ENCODE peak calls at places on chromosomes 16 and 17, in four cellular contexts. H is GM12878, N is K562, Z is HepG2. D is an unnamed sample.

GRCh38 chr17:752620-753219 is 656 bp upstream of the GEMIN4 start:
- DNase-seq in N (no peak), H (no peak), Z (no peak), D (peak; percentile 48)

GRCh38 chr17:79784353-79785016 is 6.5 kb downstream of the CBX2 start:
- DNase-seq in H (no peak), Z (no peak), N (no peak), D (no peak)

GRCh38 chr17:51200295-51200694 is 34.1 kb downstream of the NME2 start:
- DNase-seq in H (no peak), Z (no peak), N (no peak), D (no peak)

GRCh38 chr16:48123104-48123788 is 32.5 kb downstream of the ABCC12 start:
- DNase-seq in N (peak; percentile 55), Z (peak; percentile 32), H (no peak), D (peak; percentile 94)

GRCh38 chr17:742147-742793 is 9.8 kb downstream of the GEMIN4 start:
- DNase-seq in H (no peak), Z (no peak), N (no peak), D (no peak)

GRCh38 chr17:43714338-43715149 is 44.0 kb downstream of the SOST start:
- DNase-seq in H (no peak), Z (no peak), N (no peak), D (no peak)

GRCh38 chr17:40168262-40168832 is 8.9 kb upstream of the RAPGEFL1 start:
- DNase-seq in Z (peak; percentile 77), H (peak; percentile 15), N (peak; percentile 44), D (peak; percentile 77)

GRCh38 chr17:77203436-77203835 is 62.7 kb downstream of the SEC14L1 start:
- DNase-seq in N (no peak), H (no peak), Z (no peak), D (no peak)

GRCh38 chr17:75634376-75634740 is 1.1 kb downstream of the SMIM5 start:
- DNase-seq in Z (no peak), H (no peak), N (no peak), D (no peak)

GRCh38 chr16:58638148-58639036 is 8.8 kb upstream of the CNOT1 start:
- DNase-seq in Z (peak; percentile 79), H (no peak), N (no peak), D (peak; percentile 74)

GRCh38 chr17:39576187-39576586 is 31.5 kb downstream of the NEUROD2 start:
- DNase-seq in H (no peak), Z (peak; percentile 35), N (no peak), D (peak; percentile 41)

GRCh38 chr16:375927-376816 is 5.6 kb downstream of the PGAP6 start:
- DNase-seq in N (no peak), H (no peak), Z (no peak), D (no peak)

GRCh38 chr16:25066747-25067631 is 44.6 kb upstream of the LCMT1 start:
- DNase-seq in H (no peak), N (peak; percentile 98), Z (peak; percentile 44), D (peak; percentile 85)

GRCh38 chr17:69084911-69085310 is 24.2 kb upstream of the ABCA9 start:
- DNase-seq in N (peak; percentile 22), H (no peak), Z (peak; percentile 50), D (peak; percentile 31)

GRCh38 chr16:25838724-25839186 is 147.0 kb downstream of the HS3ST4 start:
- DNase-seq in H (peak; percentile 11), N (peak; percentile 51), Z (peak; percentile 69), D (peak; percentile 48)

GRCh38 chr16:22232277-22233049 is 26.4 kb downstream of the EEF2K start:
- DNase-seq in Z (peak; percentile 93), N (no peak), H (no peak), D (peak; percentile 95)

GRCh38 chr17:50460831-50461526 is 7.7 kb downstream of the CHAD start:
- DNase-seq in Z (no peak), N (no peak), H (no peak), D (no peak)

GRCh38 chr17:75542728-75543336 is 17.3 kb downstream of the LLGL2 start:
- DNase-seq in H (no peak), N (no peak), Z (no peak), D (no peak)

GRCh38 chr17:10149573-10150399 is 48.6 kb downstream of the GAS7 start:
- DNase-seq in N (no peak), H (peak; percentile 68), Z (no peak), D (no peak)

GRCh38 chr16:2163211-2163881 is 7.8 kb downstream of the TRAF7 start:
- DNase-seq in Z (peak; percentile 49), H (no peak), N (no peak), D (no peak)

GRCh38 chr17:82489117-82489516 is 30.4 kb upstream of the FOXK2 start:
- DNase-seq in N (no peak), Z (no peak), H (no peak), D (no peak)

GRCh38 chr16:89130448-89130847 is 36.8 kb downstream of the ACSF3 start:
- DNase-seq in Z (no peak), H (no peak), N (no peak), D (no peak)

GRCh38 chr17:64534187-64534586 is 27.4 kb downstream of the CEP95 start:
- DNase-seq in N (peak; percentile 22), H (no peak), Z (no peak), D (peak; percentile 45)

GRCh38 chr16:88941051-88941932 is 35.7 kb downstream of the CBFA2T3 start:
- DNase-seq in N (no peak), Z (no peak), H (no peak), D (no peak)

GRCh38 chr16:4693956-4694663 is 748 bp downstream of the NUDT16L1 start:
- DNase-seq in N (peak; percentile 85), Z (no peak), H (no peak), D (peak; percentile 48)

GRCh38 chr17:37133131-37133530 is 184.4 kb downstream of the AATF start:
- DNase-seq in H (no peak), Z (no peak), N (no peak), D (no peak)

GRCh38 chr17:29243792-29244191 is 2.9 kb upstream of the CRYBA1 start:
- DNase-seq in H (no peak), N (peak; percentile 44), Z (peak; percentile 30), D (peak; percentile 83)

GRCh38 chr17:21573961-21574610 is 118.2 kb upstream of the KCNJ18 start:
- DNase-seq in N (no peak), Z (no peak), H (no peak), D (no peak)

GRCh38 chr17:79090503-79091372 is 16.1 kb downstream of the ENGASE start:
- DNase-seq in Z (peak; percentile 28), H (no peak), N (peak; percentile 62), D (no peak)

GRCh38 chr16:87271256-87271655 is 45.9 kb downstream of the C16orf95 start:
- DNase-seq in Z (no peak), N (no peak), H (no peak), D (no peak)

GRCh38 chr17:6712854-6713129 is 377 bp downstream of the SLC13A5 start:
- DNase-seq in N (no peak), Z (no peak), H (no peak), D (no peak)

GRCh38 chr16:54282923-54283734 is 3.5 kb downstream of the IRX3 start:
- DNase-seq in H (no peak), Z (no peak), N (no peak), D (no peak)

GRCh38 chr17:9714801-9715200 is 69.5 kb downstream of the USP43 start:
- DNase-seq in Z (no peak), N (no peak), H (no peak), D (no peak)

GRCh38 chr17:66135896-66136295 is 56.0 kb downstream of the CEP112 start:
- DNase-seq in Z (no peak), N (no peak), H (no peak), D (no peak)

DNA sequence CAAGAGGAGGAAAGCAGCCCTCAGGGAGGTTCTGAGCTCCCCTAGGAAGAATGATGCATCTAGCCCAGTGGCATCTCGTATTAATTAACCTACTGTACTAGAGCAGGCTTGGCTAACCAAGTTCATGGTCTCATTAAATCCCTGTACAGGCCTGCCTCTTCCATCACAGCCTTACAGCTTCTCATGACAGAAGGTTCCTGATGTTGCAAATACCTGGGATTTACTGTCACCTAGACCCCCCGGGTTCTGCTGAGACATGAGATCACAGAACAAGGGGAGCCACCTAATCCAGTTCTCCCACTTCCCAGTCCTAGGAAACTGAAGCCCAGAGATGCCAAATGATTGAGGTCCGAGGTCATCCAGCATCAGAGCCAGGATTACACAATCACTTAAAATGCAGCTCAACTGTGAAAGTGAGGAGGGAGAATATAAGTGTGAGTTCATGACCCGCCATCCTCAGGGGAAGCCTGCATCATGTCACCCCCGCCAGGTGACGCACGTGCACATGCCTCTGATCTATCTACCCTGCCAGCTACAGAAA is 23.9 kb downstream of the ACLY start:
- DNase-seq in H (no peak), Z (no peak), N (no peak), D (peak; percentile 57)
- TF ChIP-seq HDAC2 in H (no peak), Z (no peak), N (no peak), D (no peak)

DNA sequence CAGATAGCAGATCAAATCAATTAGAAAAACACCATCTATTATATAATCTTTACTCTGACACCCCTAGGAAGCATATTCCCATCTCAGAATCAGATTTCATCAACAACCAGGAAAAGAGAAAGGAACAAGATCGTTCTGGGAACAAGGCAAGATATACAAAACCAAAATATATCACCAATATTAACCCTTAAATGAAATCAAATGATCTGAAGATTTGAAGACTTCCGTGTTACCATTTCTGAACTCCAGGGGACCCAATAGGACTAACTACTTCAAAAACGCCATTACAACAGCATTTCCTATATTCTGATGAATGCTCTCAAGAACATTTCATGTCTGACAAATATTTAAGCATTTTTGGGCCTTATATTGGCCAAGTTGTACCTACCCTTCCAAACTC is 624.2 kb upstream of the ZFHX3 start:
- DNase-seq in Z (no peak), N (no peak), H (no peak), D (no peak)
- TF ChIP-seq REST in Z (no peak), N (no peak), H (no peak), D (no peak)

GRCh38 chr16:80063028-80063767 is 462.7 kb upstream of the MAF start:
- DNase-seq in H (no peak), Z (no peak), N (no peak), D (peak; percentile 19)

GRCh38 chr16:80065565-80065964 is 465.0 kb upstream of the MAF start:
- DNase-seq in N (no peak), H (no peak), Z (no peak), D (no peak)

GRCh38 chr16:80062361-80063027 is 462.0 kb upstream of the MAF start:
- DNase-seq in N (no peak), H (no peak), Z (no peak), D (no peak)

GRCh38 chr16:80071964-80072363 is 468.8 kb upstream of the DYNLRB2 start:
- DNase-seq in N (no peak), H (no peak), Z (no peak), D (no peak)

DNA sequence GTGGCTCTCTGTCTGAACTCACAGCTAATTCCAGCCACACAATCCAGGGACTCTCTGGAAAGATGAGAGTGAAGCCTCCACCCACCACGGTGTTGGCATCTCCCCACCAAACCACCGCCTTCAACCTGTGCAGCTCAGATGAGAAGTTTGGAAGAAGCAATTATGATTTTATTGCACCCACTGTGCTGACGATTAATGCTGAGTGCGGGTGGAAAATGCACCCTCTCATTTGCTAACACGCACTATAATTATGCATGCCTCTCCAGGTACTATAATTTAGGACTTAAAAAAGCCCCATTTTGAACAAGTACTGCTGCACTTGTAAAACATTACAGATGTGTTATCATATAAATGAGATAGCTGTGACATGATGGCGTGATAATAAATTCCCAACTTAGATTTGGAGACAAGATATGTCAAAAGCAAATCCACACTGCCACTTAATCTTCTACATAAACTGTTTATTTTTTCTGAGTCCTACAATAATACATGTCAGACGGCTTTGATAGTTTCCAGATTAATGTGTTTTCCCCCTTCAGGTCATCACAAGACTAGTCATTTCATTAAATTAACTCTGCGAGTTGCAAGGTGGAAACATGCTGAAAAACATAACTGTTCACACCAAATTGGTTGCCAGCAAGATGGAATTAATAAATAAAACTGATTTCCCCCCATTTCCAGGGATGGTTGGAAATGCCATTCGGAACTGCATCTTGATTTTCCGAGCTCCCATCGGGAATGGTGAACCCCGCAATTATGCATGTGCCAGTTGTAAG is 466.5 kb upstream of the MAF start:
- DNase-seq in Z (no peak), N (no peak), H (no peak), D (no peak)
- TF ChIP-seq CEBPB in Z (no peak), N (no peak), H (no peak), D (no peak)

GRCh38 chr16:12178251-12178990 is 201.9 kb downstream of the SNX29 start:
- DNase-seq in N (no peak), Z (no peak), H (no peak), D (no peak)
- TF ChIP-seq HDAC2 in N (no peak), Z (no peak), H (no peak), D (no peak)